ENCODE peak calls at places on chromosomes 6 and 20, in six cellular contexts. F is activated naive CD8-positive, alpha-beta T cell treated with anti-CD3 and anti-CD28 coated beads, Interleukin-2, amount 50 U/mL, for 24 hours; D is EL; R is left lung; Q is choroid plexus epithelial cell; E is NCI-H1436. B is an unnamed sample.

GRCh38 chr6:153367006-153367405 is 235.9 kb upstream of the RGS17 start:
- DNase-seq in E (no peak), F (no peak), Q (no peak), D (no peak), R (no peak), B (no peak)

GRCh38 chr6:90885611-90886056 is 298.8 kb upstream of the MAP3K7 start:
- DNase-seq in F (no peak), E (no peak), Q (no peak), D (no peak), R (no peak), B (no peak)

GRCh38 chr6:21245488-21245887 is 348.1 kb upstream of the SOX4 start:
- DNase-seq in E (no peak), F (no peak), R (no peak), Q (no peak), D (no peak), B (no peak)

GRCh38 chr6:30810813-30811329 is 66.5 kb upstream of the IER3 start:
- DNase-seq in F (peak; percentile 83), R (no peak), D (no peak), Q (no peak), E (no peak), B (no peak)

GRCh38 chr20:45402946-45403345 is 5.1 kb upstream of the DBNDD2 start:
- DNase-seq in E (no peak), D (no peak), F (no peak), R (no peak), Q (peak; percentile 83), B (no peak)

GRCh38 chr6:129889580-129889979 is 28.5 kb upstream of the TMEM244 start:
- DNase-seq in E (no peak), R (no peak), F (no peak), Q (peak; percentile 77), D (peak; percentile 85), B (no peak)

GRCh38 chr6:116945809-116946208 is 68.8 kb downstream of the RFX6 start:
- DNase-seq in D (peak; percentile 18), F (no peak), Q (peak; percentile 10), E (no peak), R (no peak), B (no peak)

GRCh38 chr6:31776961-31777666 is at the start of gene VWA7:
- DNase-seq in F (peak; percentile 84), R (peak; percentile 93), Q (peak; percentile 73), E (peak; percentile 73), D (peak; percentile 80), B (no peak)

GRCh38 chr6:73665686-73666319 is 12.0 kb upstream of the SLC17A5 start:
- DNase-seq in D (peak; percentile 13), Q (peak; percentile 28), E (no peak), R (no peak), F (no peak), B (no peak)

GRCh38 chr6:132749111-132749510 is 8.6 kb downstream of the VNN2 start:
- DNase-seq in D (no peak), R (no peak), Q (peak; percentile 63), F (no peak), E (no peak), B (no peak)

GRCh38 chr20:20614391-20614790 is 98.1 kb downstream of the RALGAPA2 start:
- DNase-seq in E (no peak), F (no peak), Q (peak; percentile 57), R (no peak), D (peak; percentile 7), B (no peak)

GRCh38 chr6:53547166-53547814 is 2.4 kb upstream of the GCLC start:
- DNase-seq in F (no peak), Q (no peak), R (no peak), E (no peak), D (no peak), B (no peak)

GRCh38 chr6:32218167-32218566 is 5.7 kb downstream of the NOTCH4 start:
- DNase-seq in D (no peak), Q (no peak), R (no peak), F (no peak), E (no peak), B (no peak)

GRCh38 chr20:35942243-35942642 is 12.1 kb downstream of the SCAND1 start:
- DNase-seq in E (no peak), D (no peak), F (no peak), Q (no peak), R (no peak), B (no peak)

GRCh38 chr20:45834797-45835161 is 1.2 kb downstream of the SNX21 start:
- DNase-seq in F (no peak), R (no peak), E (no peak), D (no peak), Q (no peak), B (no peak)